ENCODE peak calls at places on chromosome 17, in nine cellular contexts. Z, S, D, Y, F, V, W, B and K are unnamed samples.

GRCh38 chr17:8740486-8740885 is 4.2 kb downstream of the CCDC42 start:
- DNase-seq in Z (peak), S (no peak), D (peak), Y (no peak), F (peak), V (peak), W (no peak), B (no peak), K (peak)

GRCh38 chr17:57939797-57940196 is 15.4 kb downstream of the CUEDC1 start:
- DNase-seq in Z (no peak), S (peak), D (no peak), Y (peak), F (no peak), V (peak), W (no peak), B (peak), K (peak)

GRCh38 chr17:72516772-72517399 is 396.1 kb downstream of the SOX9 start:
- DNase-seq in Z (no peak), S (no peak), D (no peak), Y (no peak), F (no peak), V (no peak), W (no peak), B (no peak), K (no peak)

GRCh38 chr17:42203354-42203753 is 9.1 kb upstream of the GHDC start:
- DNase-seq in Z (no peak), S (no peak), D (no peak), Y (no peak), F (no peak), V (no peak), W (no peak), B (no peak), K (no peak)

GRCh38 chr17:51869387-51869786 is 289.1 kb downstream of the CA10 start:
- DNase-seq in Z (no peak), S (no peak), D (no peak), Y (no peak), F (no peak), V (no peak), W (no peak), B (no peak), K (peak)

GRCh38 chr17:52762794-52763167 is 604.3 kb upstream of the CA10 start:
- DNase-seq in Z (no peak), S (no peak), D (no peak), Y (no peak), F (no peak), V (no peak), W (no peak), B (no peak), K (no peak)

GRCh38 chr17:49746791-49747490 is 17.0 kb downstream of the FAM117A start:
- DNase-seq in Z (no peak), S (no peak), D (no peak), Y (no peak), F (peak), V (peak), W (no peak), B (no peak), K (peak)

GRCh38 chr17:81508639-81509047 is 4.0 kb downstream of the ACTG1 start:
- DNase-seq in Z (no peak), S (peak), D (no peak), Y (no peak), F (no peak), V (no peak), W (no peak), B (no peak), K (peak)

GRCh38 chr17:75587718-75588545 is at the start of gene MYO15B:
- DNase-seq in Z (peak), S (no peak), D (peak), Y (peak), F (peak), V (peak), W (no peak), B (peak), K (no peak)

GRCh38 chr17:60396412-60396811 is 4.5 kb upstream of the USP32 start:
- DNase-seq in Z (no peak), S (no peak), D (no peak), Y (no peak), F (no peak), V (no peak), W (no peak), B (no peak), K (no peak)

GRCh38 chr17:75634376-75634740 is 1.1 kb downstream of the SMIM5 start:
- DNase-seq in Z (no peak), S (no peak), D (no peak), Y (no peak), F (no peak), V (no peak), W (no peak), B (no peak), K (no peak)

GRCh38 chr17:67245694-67246397 is 850 bp upstream of the HELZ start:
- DNase-seq in Z (peak), S (no peak), D (peak), Y (peak), F (peak), V (peak), W (no peak), B (no peak), K (no peak)

GRCh38 chr17:55601874-55602364 is 90.7 kb upstream of the SMIM36 start:
- DNase-seq in Z (no peak), S (peak), D (no peak), Y (no peak), F (no peak), V (no peak), W (peak), B (no peak), K (peak)

GRCh38 chr17:74960739-74961342 is 11.7 kb downstream of the HID1 start:
- DNase-seq in Z (peak), S (peak), D (peak), Y (no peak), F (peak), V (no peak), W (peak), B (no peak), K (peak)

GRCh38 chr17:4341616-4341977 is 24.9 kb downstream of the UBE2G1 start:
- DNase-seq in Z (no peak), S (no peak), D (no peak), Y (no peak), F (no peak), V (no peak), W (no peak), B (no peak), K (no peak)

GRCh38 chr17:71765437-71765836 is 355.4 kb upstream of the SOX9 start:
- DNase-seq in Z (no peak), S (no peak), D (no peak), Y (no peak), F (no peak), V (no peak), W (no peak), B (no peak), K (no peak)

GRCh38 chr17:36850794-36851193 is 86.5 kb upstream of the LHX1 start:
- DNase-seq in Z (no peak), S (no peak), D (no peak), Y (no peak), F (no peak), V (no peak), W (no peak), B (no peak), K (no peak)

GRCh38 chr17:64698725-64699124 is 36.6 kb upstream of the SMURF2 start:
- DNase-seq in Z (no peak), S (no peak), D (no peak), Y (no peak), F (no peak), V (no peak), W (no peak), B (no peak), K (no peak)

GRCh38 chr17:59565959-59566324 is 532 bp downstream of the DHX40 start:
- DNase-seq in Z (peak), S (peak), D (peak), Y (peak), F (peak), V (peak), W (peak), B (peak), K (peak)

GRCh38 chr17:39118674-39119419 is 32.6 kb downstream of the PLXDC1 start:
- DNase-seq in Z (no peak), S (no peak), D (no peak), Y (no peak), F (no peak), V (no peak), W (no peak), B (no peak), K (peak)

GRCh38 chr17:79874329-79874981 is 35.2 kb upstream of the CBX4 start:
- DNase-seq in Z (no peak), S (peak), D (no peak), Y (no peak), F (no peak), V (no peak), W (peak), B (no peak), K (peak)

GRCh38 chr17:61967729-61968128 is 39.9 kb upstream of the INTS2 start:
- DNase-seq in Z (no peak), S (no peak), D (no peak), Y (no peak), F (no peak), V (no peak), W (no peak), B (no peak), K (no peak)

GRCh38 chr17:82939213-82940030 is 99.6 kb upstream of the ZNF750 start:
- DNase-seq in Z (no peak), S (no peak), D (no peak), Y (no peak), F (no peak), V (no peak), W (no peak), B (no peak), K (no peak)

GRCh38 chr17:14307560-14308024 is 6.7 kb downstream of the HS3ST3B1 start:
- DNase-seq in Z (no peak), S (no peak), D (no peak), Y (no peak), F (no peak), V (no peak), W (no peak), B (no peak), K (no peak)

GRCh38 chr17:7881655-7882054 is 6.9 kb upstream of the CHD3 start:
- DNase-seq in Z (no peak), S (peak), D (no peak), Y (no peak), F (no peak), V (no peak), W (peak), B (no peak), K (no peak)

GRCh38 chr17:18248811-18249210 is 9.7 kb downstream of the FLII start:
- DNase-seq in Z (no peak), S (no peak), D (no peak), Y (no peak), F (no peak), V (no peak), W (no peak), B (no peak), K (no peak)